ENCODE peak calls at places on chromosome 10, in nine cellular contexts. E is A172, Q is T-helper 9 cell, N is aorta, O is ELR, K is NCI-H1092, J is fibroblast of lung, W is fibroblast of gingiva, I is HTR-8/SVneo. S is an unnamed sample.

GRCh38 chr10:103814104-103814503 is 41.3 kb downstream of the SH3PXD2A start:
- DNase-seq in E (no peak), Q (no peak), N (peak), O (no peak), K (no peak), J (no peak), W (no peak), I (no peak), S (no peak)

GRCh38 chr10:89207181-89207800 is at the start of gene CH25H:
- DNase-seq in E (peak), Q (peak), N (peak), O (peak), K (no peak), J (peak), W (peak), I (peak), S (peak)

GRCh38 chr10:29519670-29520069 is 115.1 kb downstream of the SVIL start:
- DNase-seq in E (no peak), Q (no peak), N (no peak), O (no peak), K (no peak), J (no peak), W (no peak), I (no peak), S (no peak)

GRCh38 chr10:27143686-27144085 is 10.5 kb downstream of the YME1L1 start:
- DNase-seq in E (no peak), Q (no peak), N (no peak), O (no peak), K (no peak), J (no peak), W (no peak), I (no peak), S (no peak)

GRCh38 chr10:77421576-77421975 is 216.0 kb downstream of the KCNMA1 start:
- DNase-seq in E (no peak), Q (no peak), N (no peak), O (no peak), K (no peak), J (no peak), W (peak), I (no peak), S (no peak)

GRCh38 chr10:35598379-35598778 is 6.8 kb upstream of the GJD4 start:
- DNase-seq in E (no peak), Q (no peak), N (no peak), O (peak), K (no peak), J (no peak), W (no peak), I (peak), S (no peak)

GRCh38 chr10:123999956-124000615 is 93.3 kb downstream of the CHST15 start:
- DNase-seq in E (no peak), Q (no peak), N (no peak), O (no peak), K (no peak), J (no peak), W (no peak), I (no peak), S (no peak)

GRCh38 chr10:61869772-61870520 is 31.6 kb upstream of the ARID5B start:
- DNase-seq in E (peak), Q (no peak), N (no peak), O (peak), K (no peak), J (peak), W (peak), I (peak), S (no peak)

GRCh38 chr10:109959571-109960145 is 36.3 kb upstream of the XPNPEP1 start:
- DNase-seq in E (no peak), Q (no peak), N (no peak), O (no peak), K (no peak), J (peak), W (no peak), I (no peak), S (no peak)

GRCh38 chr10:6729071-6729773 is 149.1 kb upstream of the PRKCQ start:
- DNase-seq in E (peak), Q (no peak), N (no peak), O (peak), K (no peak), J (peak), W (peak), I (no peak), S (no peak)

GRCh38 chr10:77463499-77463898 is 174.1 kb downstream of the KCNMA1 start:
- DNase-seq in E (no peak), Q (no peak), N (no peak), O (no peak), K (no peak), J (no peak), W (no peak), I (no peak), S (no peak)

GRCh38 chr10:23364378-23364777 is 19.8 kb upstream of the C10orf67 start:
- DNase-seq in E (no peak), Q (no peak), N (no peak), O (no peak), K (no peak), J (no peak), W (no peak), I (no peak), S (no peak)

S was measured in pulmonary artery endothelial cell.